ENCODE peak calls at places on chromosomes 4 and X, in nine cellular contexts. I is endothelial cell of umbilical vein; M is GM23248; B is HCT116; C is SJSA1; F is lung; O is tibial nerve; R is CD4-positive, CD25-positive, alpha-beta regulatory T cell; E is gastrocnemius medialis. J is an unnamed sample. For H3K36me3, the result is how much of the 10 kb centered on the place peaks cover.

GRCh38 chr4:6474053-6474568 is 1.7 kb upstream of the PPP2R2C start:
- DNase-seq in I (no peak), M (no peak), B (no peak), C (no peak), F (no peak), O (no peak), R (no peak), E (no peak), J (peak)

GRCh38 chr4:119816473-119816872 is 187.9 kb upstream of the PDE5A start:
- DNase-seq in I (no peak), M (no peak), B (no peak), C (no peak), F (no peak), O (no peak), R (no peak), E (no peak), J (no peak)

GRCh38 chrX:54920610-54921426 is at the start of gene TRO:
- DNase-seq in I (no peak), M (peak), B (no peak), C (no peak), F (no peak), O (no peak), R (no peak), E (no peak), J (peak)

GRCh38 chrX:97398030-97398551 is 514.4 kb downstream of the RPA4 start:
- DNase-seq in I (no peak), M (no peak), B (no peak), C (no peak), F (no peak), O (no peak), R (no peak), E (no peak), J (peak)

GRCh38 chr4:123345132-123345923 is 51.3 kb upstream of the SPRY1 start:
- DNase-seq in I (no peak), M (no peak), B (no peak), C (no peak), F (no peak), O (no peak), R (no peak), E (no peak), J (no peak)

GRCh38 chrX:46941341-46941740 is 29.1 kb downstream of the JADE3 start:
- DNase-seq in I (no peak), M (no peak), B (no peak), C (no peak), F (no peak), O (no peak), R (no peak), E (no peak), J (no peak)

GRCh38 chr4:170872794-170873193 is 783.0 kb upstream of the AADAT start:
- DNase-seq in I (no peak), M (no peak), B (no peak), C (no peak), F (no peak), O (no peak), R (no peak), E (no peak), J (no peak)

GRCh38 chr4:6042293-6043063 is 24.2 kb upstream of the C4orf50 start:
- DNase-seq in I (no peak), M (no peak), B (no peak), C (no peak), F (no peak), O (no peak), R (no peak), E (no peak), J (no peak)

GRCh38 chr4:48315728-48316630 is 25.4 kb upstream of the SLAIN2 start:
- DNase-seq in I (peak), M (peak), B (peak), C (no peak), F (no peak), O (peak), R (no peak), E (no peak), J (peak)

GRCh38 chr4:11297201-11297600 is 131.5 kb downstream of the HS3ST1 start:
- DNase-seq in I (peak), M (no peak), B (peak), C (no peak), F (no peak), O (no peak), R (no peak), E (no peak), J (no peak)

GRCh38 chr4:76622717-76623116 is 187.7 kb downstream of the SHROOM3 start:
- DNase-seq in I (no peak), M (no peak), B (no peak), C (no peak), F (no peak), O (no peak), R (no peak), E (no peak), J (no peak)

GRCh38 chr4:70577220-70577927 is 14.7 kb upstream of the AMBN start:
- DNase-seq in I (no peak), M (no peak), B (no peak), C (no peak), F (no peak), O (no peak), R (no peak), E (no peak), J (no peak)

GRCh38 chr4:127829014-127829413 is 46.9 kb downstream of the HSPA4L start:
- DNase-seq in I (no peak), M (no peak), B (no peak), C (no peak), F (no peak), O (no peak), R (no peak), E (no peak), J (no peak)

GRCh38 chrX:151815461-151815860 is 80.9 kb downstream of the CNGA2 start:
- DNase-seq in I (no peak), M (peak), B (no peak), C (no peak), F (no peak), O (no peak), R (no peak), E (no peak), J (no peak)

GRCh38 chr4:145839151-145839550 is 99.5 kb downstream of the ZNF827 start:
- DNase-seq in I (no peak), M (no peak), B (no peak), C (no peak), F (no peak), O (no peak), R (no peak), E (no peak), J (no peak)

GRCh38 chr4:23305026-23305425 is 584.8 kb downstream of the PPARGC1A start:
- DNase-seq in I (no peak), M (no peak), B (no peak), C (no peak), F (no peak), O (no peak), R (no peak), E (no peak), J (no peak)

GRCh38 chrX:129360175-129360574 is 163.1 kb downstream of the SMARCA1 start:
- DNase-seq in I (peak), M (peak), B (peak), C (no peak), F (no peak), O (peak), R (peak), E (no peak), J (peak)

GRCh38 chrX:70452143-70452733 is 7.6 kb downstream of the DLG3 start:
- DNase-seq in I (peak), M (peak), B (peak), C (peak), F (peak), O (peak), R (peak), E (no peak), J (peak)

GRCh38 chr4:3845094-3845743 is 79.0 kb downstream of the ADRA2C start:
- DNase-seq in I (no peak), M (no peak), B (no peak), C (no peak), F (no peak), O (no peak), R (no peak), E (no peak), J (no peak)

GRCh38 chr4:48085821-48086602 is 48.0 kb downstream of the TXK start:
- DNase-seq in I (no peak), M (no peak), B (no peak), C (no peak), F (no peak), O (no peak), R (no peak), E (no peak), J (no peak)

GRCh38 chr4:152427971-152428370 is 107.9 kb downstream of the FBXW7 start:
- DNase-seq in I (no peak), M (peak), B (no peak), C (no peak), F (no peak), O (no peak), R (no peak), E (no peak), J (no peak)

GRCh38 chrX:72314881-72315280 is 9.2 kb upstream of the CITED1 start:
- DNase-seq in I (no peak), M (no peak), B (no peak), C (no peak), F (no peak), O (no peak), R (no peak), E (no peak), J (no peak)

GRCh38 chr4:136342666-136343065 is 1189.6 kb downstream of the PCDH18 start:
- DNase-seq in I (no peak), M (no peak), B (no peak), C (no peak), F (no peak), O (no peak), R (no peak), E (no peak), J (no peak)

GRCh38 chrX:72272868-72273267 is 4.2 kb downstream of the RPS4X start:
- DNase-seq in I (no peak), M (peak), B (no peak), C (no peak), F (no peak), O (no peak), R (no peak), E (no peak), J (no peak)

GRCh38 chr4:85828295-85828910 is 353.5 kb downstream of the ARHGAP24 start:
- DNase-seq in I (no peak), M (peak), B (no peak), C (no peak), F (no peak), O (no peak), R (no peak), E (no peak), J (no peak)

GRCh38 chr4:100977746-100978397 is 369.5 kb downstream of the PPP3CA start:
- DNase-seq in I (no peak), M (peak), B (no peak), C (no peak), F (no peak), O (no peak), R (no peak), E (no peak), J (no peak)

GRCh38 chr4:104491396-104491821 is 3.3 kb downstream of the CXXC4 start:
- DNase-seq in I (no peak), M (peak), B (no peak), C (peak), F (no peak), O (no peak), R (no peak), E (peak), J (peak)

GRCh38 chrX:101682723-101683122 is 23.1 kb upstream of the ARMCX2 start:
- DNase-seq in I (peak), M (peak), B (no peak), C (no peak), F (no peak), O (no peak), R (no peak), E (no peak), J (no peak)

GRCh38 chrX:18875256-18875878 is 108.5 kb downstream of the PHKA2 start:
- DNase-seq in I (no peak), M (no peak), B (no peak), C (no peak), F (no peak), O (no peak), R (no peak), E (no peak), J (no peak)

GRCh38 chrX:126137899-126138298 is 28.2 kb downstream of the DCAF12L2 start:
- DNase-seq in I (no peak), M (peak), B (no peak), C (no peak), F (no peak), O (no peak), R (no peak), E (no peak), J (peak)

GRCh38 chr4:80235451-80235850 is 31.0 kb upstream of the FGF5 start:
- DNase-seq in I (no peak), M (peak), B (no peak), C (no peak), F (no peak), O (no peak), R (no peak), E (no peak), J (no peak)

GRCh38 chrX:2541603-2542002 is 40.8 kb upstream of the DHRSX start:
- DNase-seq in I (no peak), M (no peak), B (no peak), C (no peak), F (no peak), O (no peak), R (no peak), E (no peak), J (no peak)

GRCh38 chrX:79530310-79531108 is 163.4 kb upstream of the ITM2A start:
- DNase-seq in I (no peak), M (no peak), B (no peak), C (no peak), F (no peak), O (no peak), R (no peak), E (no peak), J (no peak)

GRCh38 chrX:45344597-45344996 is 143.9 kb upstream of the DIPK2B start:
- DNase-seq in I (no peak), M (peak), B (no peak), C (no peak), F (no peak), O (no peak), R (no peak), E (no peak), J (no peak)

GRCh38 chr4:7226464-7226863 is 34.1 kb downstream of the SORCS2 start:
- DNase-seq in I (no peak), M (no peak), B (no peak), C (no peak), F (no peak), O (no peak), R (no peak), E (no peak), J (no peak)

GRCh38 chrX:18674417-18674787 is 2.5 kb upstream of the RS1 start:
- DNase-seq in I (peak), M (no peak), B (no peak), C (no peak), F (no peak), O (no peak), R (peak), E (peak), J (peak)

GRCh38 chr4:134501973-134502372 is 300.4 kb upstream of the PABPC4L start:
- DNase-seq in I (no peak), M (no peak), B (no peak), C (no peak), F (no peak), O (no peak), R (no peak), E (no peak), J (no peak)

GRCh38 chr4:33850503-33850902 is 2393.8 kb downstream of the ARAP2 start:
- DNase-seq in I (no peak), M (no peak), B (no peak), C (no peak), F (no peak), O (no peak), R (no peak), E (no peak), J (no peak)

GRCh38 chr4:57051524-57051923 is 58.7 kb downstream of the IGFBP7 start:
- DNase-seq in I (no peak), M (no peak), B (no peak), C (no peak), F (no peak), O (no peak), R (no peak), E (no peak), J (no peak)

GRCh38 chr4:57051100-57051499 is 59.1 kb downstream of the IGFBP7 start:
- DNase-seq in I (peak), M (no peak), B (no peak), C (no peak), F (no peak), O (no peak), R (no peak), E (no peak), J (no peak)

GRCh38 chr4:57048590-57049304 is 61.4 kb downstream of the IGFBP7 start:
- DNase-seq in I (peak), M (no peak), B (no peak), C (no peak), F (no peak), O (no peak), R (no peak), E (no peak), J (no peak)

GRCh38 chr4:57055873-57056272 is 54.3 kb downstream of the IGFBP7 start:
- DNase-seq in I (no peak), M (no peak), B (no peak), C (no peak), F (no peak), O (no peak), R (no peak), E (no peak), J (no peak)

GRCh38 chr4:57053508-57053907 is 56.7 kb downstream of the IGFBP7 start:
- DNase-seq in I (peak), M (peak), B (no peak), C (no peak), F (no peak), O (no peak), R (no peak), E (no peak), J (no peak)
- H3K36me3 ChIP-seq in I (under half), M (under half), B (under half), C (half or more), F (under half), O (under half), R (under half), E (under half), J (under half)

GRCh38 chr4:122178961-122179360 is 26.8 kb downstream of the BLTP1 start:
- DNase-seq in I (no peak), M (no peak), B (no peak), C (no peak), F (no peak), O (no peak), R (no peak), E (no peak), J (no peak)
- H3K36me3 ChIP-seq in I (under half), M (under half), B (under half), C (under half), F (under half), O (half or more), R (half or more), E (under half), J (under half)

GRCh38 chr4:84722720-84723119 is 139.8 kb downstream of the CDS1 start:
- DNase-seq in I (no peak), M (no peak), B (no peak), C (no peak), F (no peak), O (no peak), R (no peak), E (no peak), J (no peak)
- H3K36me3 ChIP-seq in I (under half), M (under half), B (under half), C (half or more), F (under half), O (half or more), R (under half), E (under half), J (under half)

GRCh38 chr4:164890691-164891090 is 13.7 kb downstream of the APELA start:
- DNase-seq in I (no peak), M (no peak), B (no peak), C (no peak), F (no peak), O (no peak), R (no peak), E (no peak), J (no peak)
- H3K36me3 ChIP-seq in I (under half), M (under half), B (under half), C (under half), F (under half), O (under half), R (under half), E (under half), J (under half)

DNA sequence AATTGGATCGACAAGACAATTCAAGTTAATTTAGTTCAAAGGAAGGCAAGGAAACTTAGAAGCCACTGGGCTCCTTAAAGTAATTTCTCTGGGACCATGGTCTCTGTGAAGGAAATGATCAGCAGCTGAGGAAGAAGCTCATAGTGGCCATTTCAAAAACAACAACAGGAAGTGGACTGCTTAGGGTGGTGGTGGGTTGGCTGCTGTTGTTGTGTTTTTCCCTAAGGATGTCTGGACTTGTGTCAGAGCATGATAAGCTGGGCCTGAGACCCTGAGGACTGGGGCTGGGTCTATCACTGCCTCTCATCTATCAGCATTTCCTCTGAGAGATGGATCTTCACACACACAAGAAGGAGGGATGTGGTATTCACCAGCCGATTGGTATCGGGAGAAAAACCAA is 18.3 kb downstream of the KDR start:
- DNase-seq in I (peak), M (no peak), B (no peak), C (no peak), F (no peak), O (no peak), R (no peak), E (no peak), J (no peak)
- H3K36me3 ChIP-seq in I (under half), M (under half), B (under half), C (under half), F (under half), O (under half), R (under half), E (under half), J (under half)

DNA sequence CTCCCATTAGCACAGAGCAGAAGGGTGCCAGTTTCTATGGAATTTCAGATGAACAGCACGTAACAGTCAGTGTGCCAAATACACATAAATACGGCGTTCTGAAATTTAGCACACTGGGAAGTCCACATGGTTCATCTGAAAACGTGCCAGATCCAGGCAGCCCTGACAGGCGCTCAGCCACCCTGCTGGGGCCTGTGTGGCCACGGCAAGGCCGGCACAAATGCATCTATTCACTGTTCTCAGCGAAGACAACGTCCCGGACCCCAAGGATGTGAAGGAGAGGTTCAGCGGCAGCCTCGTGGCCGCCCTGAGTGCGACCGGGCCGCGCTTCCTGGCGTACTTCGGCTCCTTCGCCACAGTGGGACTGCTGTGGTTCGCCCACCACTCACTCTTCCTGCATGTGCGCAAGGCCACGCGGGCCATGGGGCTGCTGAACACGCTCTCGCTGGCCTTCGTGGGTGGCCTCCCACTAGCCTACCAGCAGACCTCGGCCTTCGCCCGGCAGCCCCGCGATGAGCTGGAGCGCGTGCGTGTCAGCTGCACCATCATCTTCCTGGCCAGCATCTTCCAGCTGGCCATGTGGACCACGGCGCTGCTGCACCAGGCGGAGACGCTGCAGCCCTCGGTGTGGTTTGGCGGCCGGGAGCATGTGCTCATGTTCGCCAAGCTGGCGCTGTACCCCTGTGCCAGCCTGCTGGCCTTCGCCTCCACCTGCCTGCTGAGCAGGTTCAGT is 15.6 kb downstream of the DGKQ start:
- DNase-seq in I (no peak), M (no peak), B (no peak), C (no peak), F (no peak), O (no peak), R (no peak), E (no peak), J (peak)
- H3K36me3 ChIP-seq in I (under half), M (under half), B (under half), C (under half), F (half or more), O (half or more), R (under half), E (under half), J (under half)

DNA sequence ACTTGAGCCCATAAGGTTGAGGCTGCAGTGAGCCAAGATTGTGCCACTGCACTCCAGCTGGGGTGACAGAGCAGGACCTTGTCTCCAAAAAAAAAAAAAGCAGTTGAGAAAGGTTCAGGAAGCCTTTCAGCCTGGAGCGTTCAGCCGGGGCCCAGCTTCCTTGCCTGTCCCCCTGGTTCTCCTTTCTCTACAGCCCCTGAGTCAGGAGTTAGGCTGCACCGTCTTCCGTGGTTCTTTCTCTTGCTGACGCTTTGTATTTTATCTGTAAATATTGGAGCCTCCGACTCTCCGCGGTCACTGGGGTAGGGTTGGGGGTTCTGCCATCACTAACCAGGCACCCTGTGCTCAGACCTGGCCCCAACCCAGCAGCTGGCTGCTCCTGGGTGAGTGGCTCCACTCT is 13.8 kb upstream of the UVSSA start:
- DNase-seq in I (no peak), M (no peak), B (no peak), C (no peak), F (no peak), O (no peak), R (no peak), E (no peak), J (no peak)
- H3K36me3 ChIP-seq in I (under half), M (under half), B (under half), C (under half), F (half or more), O (half or more), R (under half), E (under half), J (under half)

GRCh38 chrX:22012051-22012450 is 20.1 kb upstream of the PHEX start:
- DNase-seq in I (no peak), M (no peak), B (no peak), C (no peak), F (no peak), O (no peak), R (no peak), E (no peak), J (no peak)
- H3K36me3 ChIP-seq in I (under half), M (under half), B (under half), C (under half), F (under half), O (under half), R (under half), E (under half), J (under half)